ENCODE peak calls at places on chromosomes 4 and X, in seven cellular contexts. X is uterus, H is OCI-LY7, S is stomach, E is neural crest cell, D is fibroblast of mammary gland, U is endothelial cell. Q is an unnamed sample.

GRCh38 chr4:148017801-148018200 is 285.9 kb downstream of the ARHGAP10 start:
- DNase-seq in X (no peak), H (no peak), S (no peak), E (no peak), D (no peak), U (no peak), Q (no peak)

GRCh38 chr4:106051496-106051895 is 156.2 kb downstream of the NPNT start:
- DNase-seq in X (no peak), H (no peak), S (no peak), E (no peak), D (no peak), U (no peak), Q (no peak)

GRCh38 chrX:119015407-119016242 is 41.2 kb downstream of the LONRF3 start:
- DNase-seq in X (peak), H (peak), S (peak), E (no peak), D (peak), U (no peak), Q (peak)

GRCh38 chr4:83219344-83219990 is 65.1 kb downstream of the COQ2 start:
- DNase-seq in X (no peak), H (peak), S (peak), E (no peak), D (peak), U (no peak), Q (no peak)

GRCh38 chr4:23770011-23770410 is 119.8 kb downstream of the PPARGC1A start:
- DNase-seq in X (no peak), H (no peak), S (no peak), E (no peak), D (peak), U (no peak), Q (no peak)

GRCh38 chr4:154807042-154807630 is 26.1 kb downstream of the RBM46 start:
- DNase-seq in X (no peak), H (peak), S (no peak), E (no peak), D (peak), U (no peak), Q (peak)

GRCh38 chrX:38654302-38654701 is 93.0 kb downstream of the TSPAN7 start:
- DNase-seq in X (no peak), H (peak), S (no peak), E (no peak), D (peak), U (peak), Q (peak)

GRCh38 chrX:11444052-11444451 is 150.8 kb downstream of the AMELX start:
- DNase-seq in X (no peak), H (no peak), S (no peak), E (no peak), D (no peak), U (no peak), Q (no peak)

GRCh38 chr4:15756361-15756861 is 21.7 kb upstream of the CD38 start:
- DNase-seq in X (no peak), H (peak), S (no peak), E (no peak), D (peak), U (no peak), Q (peak)

GRCh38 chr4:18390655-18391369 is 369.3 kb upstream of the LCORL start:
- DNase-seq in X (no peak), H (no peak), S (no peak), E (no peak), D (no peak), U (no peak), Q (no peak)

GRCh38 chrX:154751121-154751668 is 318 bp upstream of the GAB3 start:
- DNase-seq in X (no peak), H (no peak), S (no peak), E (no peak), D (no peak), U (no peak), Q (no peak)

GRCh38 chr4:100516225-100516624 is 1.6 kb downstream of the EMCN start:
- DNase-seq in X (no peak), H (no peak), S (no peak), E (no peak), D (no peak), U (no peak), Q (no peak)

GRCh38 chr4:1503583-1504471 is 97.6 kb upstream of the NKX1-1 start:
- DNase-seq in X (peak), H (no peak), S (no peak), E (no peak), D (no peak), U (no peak), Q (no peak)

GRCh38 chr4:140099993-140100392 is 54.0 kb downstream of the MAML3 start:
- DNase-seq in X (no peak), H (no peak), S (no peak), E (no peak), D (no peak), U (peak), Q (no peak)

GRCh38 chr4:38005637-38006036 is 45.4 kb downstream of the PTTG2 start:
- DNase-seq in X (no peak), H (no peak), S (no peak), E (no peak), D (no peak), U (no peak), Q (no peak)

GRCh38 chr4:155667538-155668511 is 1.2 kb downstream of the GUCY1A1 start:
- DNase-seq in X (peak), H (no peak), S (no peak), E (peak), D (peak), U (peak), Q (no peak)

GRCh38 chr4:94595880-94596483 is 144.2 kb downstream of the PDLIM5 start:
- DNase-seq in X (no peak), H (peak), S (no peak), E (no peak), D (peak), U (no peak), Q (peak)

GRCh38 chrX:110938977-110939732 is 143.5 kb upstream of the CHRDL1 start:
- DNase-seq in X (no peak), H (no peak), S (no peak), E (no peak), D (no peak), U (no peak), Q (no peak)

GRCh38 chr4:176044589-176044951 is 21.1 kb upstream of the WDR17 start:
- DNase-seq in X (no peak), H (no peak), S (no peak), E (no peak), D (peak), U (no peak), Q (no peak)

GRCh38 chr4:121156822-121157769 is 7.0 kb downstream of the TNIP3 start:
- DNase-seq in X (no peak), H (no peak), S (no peak), E (peak), D (peak), U (peak), Q (no peak)

GRCh38 chr4:44725166-44725565 is 1.2 kb downstream of the GNPDA2 start:
- DNase-seq in X (no peak), H (no peak), S (no peak), E (no peak), D (peak), U (no peak), Q (no peak)

GRCh38 chrX:42117318-42117717 is 194.0 kb upstream of the CASK start:
- DNase-seq in X (no peak), H (peak), S (no peak), E (no peak), D (no peak), U (no peak), Q (no peak)

GRCh38 chrX:78652971-78653822 is 5.9 kb downstream of the RTL3 start:
- DNase-seq in X (no peak), H (no peak), S (no peak), E (no peak), D (peak), U (no peak), Q (peak)

GRCh38 chr4:169957785-169958184 is 68.4 kb downstream of the MFAP3L start:
- DNase-seq in X (no peak), H (no peak), S (no peak), E (no peak), D (no peak), U (no peak), Q (peak)

GRCh38 chr4:185183622-185184281 is 20.0 kb downstream of the CFAP97 start:
- DNase-seq in X (peak), H (peak), S (peak), E (peak), D (peak), U (peak), Q (peak)

GRCh38 chr4:153362184-153362583 is 17.7 kb downstream of the MND1 start:
- DNase-seq in X (no peak), H (no peak), S (no peak), E (no peak), D (peak), U (no peak), Q (no peak)

GRCh38 chr4:52622564-52622963 is 36.5 kb downstream of the USP46 start:
- DNase-seq in X (no peak), H (no peak), S (no peak), E (no peak), D (no peak), U (no peak), Q (no peak)

GRCh38 chr4:25128671-25129070 is 31.6 kb downstream of the SEPSECS start:
- DNase-seq in X (no peak), H (no peak), S (no peak), E (no peak), D (peak), U (no peak), Q (no peak)

GRCh38 chr4:123889376-123889945 is 492.9 kb downstream of the SPRY1 start:
- DNase-seq in X (peak), H (no peak), S (no peak), E (no peak), D (peak), U (no peak), Q (no peak)

GRCh38 chrX:32448320-32448719 is 763.0 kb downstream of the DMD start:
- DNase-seq in X (no peak), H (peak), S (no peak), E (no peak), D (no peak), U (no peak), Q (no peak)

GRCh38 chr4:92012899-92013867 is 290.6 kb upstream of the GRID2 start:
- DNase-seq in X (no peak), H (no peak), S (peak), E (no peak), D (no peak), U (peak), Q (no peak)

GRCh38 chr4:76624271-76624681 is 189.2 kb downstream of the SHROOM3 start:
- DNase-seq in X (peak), H (no peak), S (no peak), E (peak), D (peak), U (no peak), Q (peak)

GRCh38 chrX:71228063-71228642 is 5.1 kb downstream of the GJB1 start:
- DNase-seq in X (no peak), H (no peak), S (no peak), E (no peak), D (no peak), U (no peak), Q (no peak)

GRCh38 chr4:6940744-6941137 is 31.1 kb downstream of the TBC1D14 start:
- DNase-seq in X (no peak), H (no peak), S (no peak), E (no peak), D (no peak), U (no peak), Q (no peak)

GRCh38 chrX:65534450-65535292 is at the start of gene LAS1L:
- DNase-seq in X (peak), H (peak), S (peak), E (peak), D (peak), U (peak), Q (peak)

GRCh38 chr4:36502350-36502749 is 220.9 kb downstream of the DTHD1 start:
- DNase-seq in X (no peak), H (no peak), S (no peak), E (no peak), D (no peak), U (no peak), Q (no peak)

GRCh38 chrX:32010948-32011347 is 939.1 kb upstream of the FTHL17 start:
- DNase-seq in X (no peak), H (no peak), S (no peak), E (no peak), D (no peak), U (no peak), Q (no peak)

GRCh38 chrX:128464091-128464490 is 411.9 kb upstream of the ACTRT1 start:
- DNase-seq in X (no peak), H (no peak), S (no peak), E (no peak), D (no peak), U (no peak), Q (no peak)

GRCh38 chrX:128458888-128459287 is 406.7 kb upstream of the ACTRT1 start:
- DNase-seq in X (no peak), H (no peak), S (no peak), E (no peak), D (peak), U (no peak), Q (no peak)

GRCh38 chrX:128457674-128458073 is 405.5 kb upstream of the ACTRT1 start:
- DNase-seq in X (no peak), H (no peak), S (no peak), E (no peak), D (no peak), U (no peak), Q (no peak)

DNA sequence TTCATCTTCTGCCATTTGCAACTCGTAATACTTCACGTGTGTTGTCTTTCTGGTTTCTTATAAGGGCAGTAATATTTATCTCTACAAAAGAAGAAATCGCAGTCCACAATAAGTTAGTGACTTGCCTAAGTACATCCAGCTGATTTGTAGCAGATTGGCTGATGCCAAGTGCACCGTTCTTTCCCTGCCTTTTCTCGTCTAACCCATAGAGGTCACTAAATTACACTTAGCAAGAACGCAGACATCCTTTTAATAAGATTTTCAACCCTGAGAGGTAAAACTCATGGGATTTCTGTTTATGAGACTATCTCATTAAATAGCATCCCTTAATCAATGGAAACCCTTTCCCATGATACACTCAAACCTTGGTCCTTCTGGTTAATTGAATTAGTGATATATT is 408.6 kb upstream of the ACTRT1 start:
- DNase-seq in X (no peak), H (no peak), S (no peak), E (no peak), D (no peak), U (no peak), Q (no peak)
- TF ChIP-seq CTCF in X (no peak), H (no peak), S (no peak), E (peak), D (no peak), U (no peak), Q (no peak)

GRCh38 chr4:174521800-174522182 is 497 bp downstream of the HPGD start:
- DNase-seq in X (no peak), H (no peak), S (peak), E (peak), D (no peak), U (peak), Q (no peak)
- TF ChIP-seq CTCF in X (no peak), H (no peak), S (no peak), E (no peak), D (no peak), U (no peak), Q (no peak)

GRCh38 chrX:47177079-47177478 is 16.6 kb upstream of the UBA1 start:
- DNase-seq in X (no peak), H (no peak), S (no peak), E (no peak), D (no peak), U (no peak), Q (no peak)
- TF ChIP-seq CTCF in X (no peak), H (no peak), S (no peak), E (no peak), D (no peak), U (no peak), Q (no peak)

GRCh38 chr4:41853973-41854372 is 81.3 kb upstream of the TMEM33 start:
- DNase-seq in X (no peak), H (no peak), S (no peak), E (no peak), D (no peak), U (no peak), Q (no peak)

GRCh38 chr4:41856797-41857196 is 78.4 kb upstream of the TMEM33 start:
- DNase-seq in X (no peak), H (no peak), S (no peak), E (no peak), D (no peak), U (no peak), Q (no peak)

GRCh38 chr4:41857225-41857624 is 78.0 kb upstream of the TMEM33 start:
- DNase-seq in X (no peak), H (no peak), S (no peak), E (no peak), D (no peak), U (no peak), Q (no peak)

DNA sequence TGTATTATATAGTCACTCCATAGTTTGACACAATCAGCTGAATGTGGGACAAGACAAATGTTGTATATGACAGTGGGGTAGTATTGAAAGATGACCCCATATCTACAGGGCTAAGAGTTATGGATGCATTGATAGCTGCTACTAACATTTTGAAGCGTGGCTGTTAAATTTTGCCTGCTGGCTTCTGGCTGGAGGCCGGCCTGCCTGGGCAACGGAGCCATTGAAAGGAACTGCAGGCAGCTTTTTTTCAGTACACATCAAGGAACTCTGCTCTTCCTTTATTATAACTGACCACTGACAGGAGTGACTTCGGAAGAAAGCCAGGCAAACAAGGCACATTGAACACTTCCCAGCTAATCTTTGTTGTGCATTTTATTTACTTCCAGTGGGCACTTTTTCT is 76.1 kb upstream of the TMEM33 start:
- DNase-seq in X (no peak), H (no peak), S (no peak), E (no peak), D (no peak), U (no peak), Q (no peak)
- TF ChIP-seq CTCF in X (no peak), H (no peak), S (no peak), E (no peak), D (no peak), U (no peak), Q (no peak)

GRCh38 chr4:113278324-113278934 is 229.0 kb downstream of the ANK2 start:
- DNase-seq in X (peak), H (peak), S (peak), E (peak), D (peak), U (peak), Q (peak)
- TF ChIP-seq CTCF in X (peak), H (peak), S (peak), E (peak), D (peak), U (peak), Q (peak)

GRCh38 chrX:58025979-58026378 is 115.7 kb upstream of the ZXDA start:
- DNase-seq in X (no peak), H (peak), S (peak), E (no peak), D (peak), U (no peak), Q (peak)
- TF ChIP-seq CTCF in X (peak), H (peak), S (peak), E (peak), D (peak), U (no peak), Q (peak)

GRCh38 chr4:2839060-2839459 is 4.6 kb upstream of the ADD1 start:
- DNase-seq in X (no peak), H (no peak), S (no peak), E (no peak), D (no peak), U (no peak), Q (no peak)

GRCh38 chr4:2836391-2836859 is 7.2 kb upstream of the ADD1 start:
- DNase-seq in X (peak), H (no peak), S (peak), E (no peak), D (no peak), U (no peak), Q (no peak)

GRCh38 chr4:2835978-2836377 is 7.7 kb upstream of the ADD1 start:
- DNase-seq in X (peak), H (no peak), S (peak), E (no peak), D (no peak), U (no peak), Q (no peak)

GRCh38 chr4:2837904-2838496 is 5.6 kb upstream of the ADD1 start:
- DNase-seq in X (peak), H (peak), S (peak), E (no peak), D (peak), U (no peak), Q (peak)

GRCh38 chr4:2837110-2837903 is 6.3 kb upstream of the ADD1 start:
- DNase-seq in X (peak), H (no peak), S (peak), E (no peak), D (no peak), U (no peak), Q (no peak)
- TF ChIP-seq CTCF in X (no peak), H (no peak), S (no peak), E (no peak), D (no peak), U (no peak), Q (peak)

GRCh38 chr4:102500371-102501175 is 586 bp upstream of the NFKB1 start:
- DNase-seq in X (peak), H (peak), S (peak), E (peak), D (peak), U (no peak), Q (peak)
- TF ChIP-seq CTCF in X (no peak), H (peak), S (no peak), E (no peak), D (no peak), U (no peak), Q (no peak)

GRCh38 chrX:135596495-135596894 is 76.0 kb downstream of the INTS6L start:
- DNase-seq in X (no peak), H (peak), S (peak), E (peak), D (peak), U (peak), Q (peak)
- TF ChIP-seq CTCF in X (no peak), H (peak), S (peak), E (peak), D (peak), U (peak), Q (peak)

DNA sequence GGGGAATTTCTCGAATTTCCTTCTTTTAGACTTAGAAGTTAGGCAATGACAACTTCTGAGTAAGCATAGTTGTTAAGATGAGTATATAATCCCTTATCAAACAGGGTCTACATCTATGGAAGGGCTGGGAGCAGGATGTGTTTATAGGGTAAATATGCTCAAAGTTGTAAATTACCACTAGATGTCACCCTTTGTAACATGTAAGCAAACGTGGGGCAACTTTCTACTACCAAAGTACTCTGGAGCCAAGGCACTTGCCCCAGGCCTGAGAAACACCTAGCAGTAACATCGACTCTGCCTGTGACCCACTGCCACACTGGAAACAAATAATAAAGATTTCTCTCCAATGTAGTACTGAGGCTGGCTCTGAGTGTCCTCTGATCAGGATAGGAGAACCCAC is 444.6 kb downstream of the IQCM start:
- DNase-seq in X (no peak), H (peak), S (no peak), E (no peak), D (peak), U (no peak), Q (peak)
- TF ChIP-seq CTCF in X (no peak), H (peak), S (no peak), E (peak), D (peak), U (peak), Q (peak)